ENCODE peak calls at places on chromosomes 1 and 21, in nine cellular contexts. One of them, this sample, is unnamed.

GRCh38 chr1:55720243-55720642 is 505.1 kb upstream of the USP24 start:
- DNase-seq in AG20443: no peak
- DNase-seq in neuronal stem cell: no peak
- DNase-seq in germinal center: no peak
- DNase-seq in occipital lobe: no peak
- DNase-seq in nucleus accumbens: no peak
- DNase-seq in LoVo: no peak
- DNase-seq in amygdala: no peak
- DNase-seq in naive thymus-derived CD8-positive, alpha-beta T cell: no peak
- DNase-seq in this sample: peak; percentile 72

GRCh38 chr21:17002628-17003027 is 510.2 kb upstream of the CXADR start:
- DNase-seq in AG20443: no peak
- DNase-seq in neuronal stem cell: no peak
- DNase-seq in germinal center: no peak
- DNase-seq in occipital lobe: no peak
- DNase-seq in nucleus accumbens: no peak
- DNase-seq in LoVo: no peak
- DNase-seq in amygdala: no peak
- DNase-seq in naive thymus-derived CD8-positive, alpha-beta T cell: no peak
- DNase-seq in this sample: no peak

GRCh38 chr1:38623529-38623928 is 236.0 kb downstream of the RRAGC start:
- DNase-seq in AG20443: no peak
- DNase-seq in neuronal stem cell: no peak
- DNase-seq in germinal center: no peak
- DNase-seq in occipital lobe: no peak
- DNase-seq in nucleus accumbens: no peak
- DNase-seq in LoVo: no peak
- DNase-seq in amygdala: no peak
- DNase-seq in naive thymus-derived CD8-positive, alpha-beta T cell: no peak
- DNase-seq in this sample: no peak

GRCh38 chr1:3564921-3565831 is 46.1 kb downstream of the MEGF6 start:
- DNase-seq in AG20443: peak; percentile 81
- DNase-seq in neuronal stem cell: peak; percentile 57
- DNase-seq in germinal center: peak; percentile 76
- DNase-seq in occipital lobe: no peak
- DNase-seq in nucleus accumbens: no peak
- DNase-seq in LoVo: no peak
- DNase-seq in amygdala: no peak
- DNase-seq in naive thymus-derived CD8-positive, alpha-beta T cell: peak; percentile 50
- DNase-seq in this sample: peak; percentile 47

GRCh38 chr1:221672160-221672762 is 69.6 kb downstream of the DUSP10 start:
- DNase-seq in AG20443: peak; percentile 12
- DNase-seq in neuronal stem cell: no peak
- DNase-seq in germinal center: no peak
- DNase-seq in occipital lobe: no peak
- DNase-seq in nucleus accumbens: no peak
- DNase-seq in LoVo: no peak
- DNase-seq in amygdala: no peak
- DNase-seq in naive thymus-derived CD8-positive, alpha-beta T cell: no peak
- DNase-seq in this sample: no peak

GRCh38 chr1:81371864-81372263 is 428.9 kb upstream of the ADGRL2 start:
- DNase-seq in AG20443: no peak
- DNase-seq in neuronal stem cell: no peak
- DNase-seq in germinal center: no peak
- DNase-seq in occipital lobe: no peak
- DNase-seq in nucleus accumbens: no peak
- DNase-seq in LoVo: no peak
- DNase-seq in amygdala: no peak
- DNase-seq in naive thymus-derived CD8-positive, alpha-beta T cell: no peak
- DNase-seq in this sample: no peak

GRCh38 chr1:8047112-8047511 is 21.0 kb upstream of the ERRFI1 start:
- DNase-seq in AG20443: peak; percentile 17
- DNase-seq in neuronal stem cell: no peak
- DNase-seq in germinal center: no peak
- DNase-seq in occipital lobe: no peak
- DNase-seq in nucleus accumbens: no peak
- DNase-seq in LoVo: no peak
- DNase-seq in amygdala: no peak
- DNase-seq in naive thymus-derived CD8-positive, alpha-beta T cell: no peak
- DNase-seq in this sample: no peak

GRCh38 chr21:24869862-24870261 is 737.4 kb downstream of the MRPL39 start:
- DNase-seq in AG20443: no peak
- DNase-seq in neuronal stem cell: no peak
- DNase-seq in germinal center: no peak
- DNase-seq in occipital lobe: no peak
- DNase-seq in nucleus accumbens: no peak
- DNase-seq in LoVo: no peak
- DNase-seq in amygdala: no peak
- DNase-seq in naive thymus-derived CD8-positive, alpha-beta T cell: no peak
- DNase-seq in this sample: no peak

GRCh38 chr1:37602750-37603694 is 7.3 kb upstream of the GNL2 start:
- DNase-seq in AG20443: peak; percentile 63
- DNase-seq in neuronal stem cell: peak; percentile 41
- DNase-seq in germinal center: peak; percentile 56
- DNase-seq in occipital lobe: no peak
- DNase-seq in nucleus accumbens: no peak
- DNase-seq in LoVo: peak; percentile 42
- DNase-seq in amygdala: no peak
- DNase-seq in naive thymus-derived CD8-positive, alpha-beta T cell: peak; percentile 45
- DNase-seq in this sample: no peak

GRCh38 chr21:26884436-26884835 is 39.2 kb upstream of the ADAMTS1 start:
- DNase-seq in AG20443: no peak
- DNase-seq in neuronal stem cell: no peak
- DNase-seq in germinal center: no peak
- DNase-seq in occipital lobe: no peak
- DNase-seq in nucleus accumbens: no peak
- DNase-seq in LoVo: no peak
- DNase-seq in amygdala: no peak
- DNase-seq in naive thymus-derived CD8-positive, alpha-beta T cell: no peak
- DNase-seq in this sample: no peak

GRCh38 chr1:157978547-157979403 is 14.7 kb upstream of the KIRREL1 start:
- DNase-seq in AG20443: no peak
- DNase-seq in neuronal stem cell: no peak
- DNase-seq in germinal center: no peak
- DNase-seq in occipital lobe: no peak
- DNase-seq in nucleus accumbens: no peak
- DNase-seq in LoVo: no peak
- DNase-seq in amygdala: no peak
- DNase-seq in naive thymus-derived CD8-positive, alpha-beta T cell: no peak
- DNase-seq in this sample: peak; percentile 35

GRCh38 chr21:36209626-36210171 is 53.1 kb downstream of the DOP1B start:
- DNase-seq in AG20443: peak; percentile 29
- DNase-seq in neuronal stem cell: peak; percentile 32
- DNase-seq in germinal center: peak; percentile 13
- DNase-seq in occipital lobe: peak; percentile 16
- DNase-seq in nucleus accumbens: no peak
- DNase-seq in LoVo: peak; percentile 52
- DNase-seq in amygdala: no peak
- DNase-seq in naive thymus-derived CD8-positive, alpha-beta T cell: peak; percentile 15
- DNase-seq in this sample: no peak

GRCh38 chr1:211874521-211875347 is 44.2 kb upstream of the LPGAT1 start:
- DNase-seq in AG20443: no peak
- DNase-seq in neuronal stem cell: no peak
- DNase-seq in germinal center: no peak
- DNase-seq in occipital lobe: no peak
- DNase-seq in nucleus accumbens: no peak
- DNase-seq in LoVo: no peak
- DNase-seq in amygdala: no peak
- DNase-seq in naive thymus-derived CD8-positive, alpha-beta T cell: no peak
- DNase-seq in this sample: peak; percentile 40

GRCh38 chr1:228487336-228488106 is at the start of gene RNF187:
- DNase-seq in AG20443: peak; percentile 94
- DNase-seq in neuronal stem cell: no peak
- DNase-seq in germinal center: peak; percentile 90
- DNase-seq in occipital lobe: no peak
- DNase-seq in nucleus accumbens: no peak
- DNase-seq in LoVo: peak; percentile 14
- DNase-seq in amygdala: no peak
- DNase-seq in naive thymus-derived CD8-positive, alpha-beta T cell: no peak
- DNase-seq in this sample: peak; percentile 95

GRCh38 chr1:5753431-5754078 is 238.7 kb downstream of the NPHP4 start:
- DNase-seq in AG20443: no peak
- DNase-seq in neuronal stem cell: no peak
- DNase-seq in germinal center: no peak
- DNase-seq in occipital lobe: no peak
- DNase-seq in nucleus accumbens: no peak
- DNase-seq in LoVo: no peak
- DNase-seq in amygdala: no peak
- DNase-seq in naive thymus-derived CD8-positive, alpha-beta T cell: no peak
- DNase-seq in this sample: no peak

GRCh38 chr1:170253180-170253579 is 107.4 kb downstream of the NTMT2 start:
- DNase-seq in AG20443: peak; percentile 44
- DNase-seq in neuronal stem cell: no peak
- DNase-seq in germinal center: no peak
- DNase-seq in occipital lobe: no peak
- DNase-seq in nucleus accumbens: no peak
- DNase-seq in LoVo: no peak
- DNase-seq in amygdala: no peak
- DNase-seq in naive thymus-derived CD8-positive, alpha-beta T cell: no peak
- DNase-seq in this sample: no peak

GRCh38 chr21:44294391-44295162 is 5.3 kb upstream of the PFKL start:
- DNase-seq in AG20443: peak; percentile 66
- DNase-seq in neuronal stem cell: no peak
- DNase-seq in germinal center: no peak
- DNase-seq in occipital lobe: no peak
- DNase-seq in nucleus accumbens: no peak
- DNase-seq in LoVo: no peak
- DNase-seq in amygdala: no peak
- DNase-seq in naive thymus-derived CD8-positive, alpha-beta T cell: peak; percentile 24
- DNase-seq in this sample: peak; percentile 93

GRCh38 chr1:209585672-209586071 is 2.2 kb downstream of the CAMK1G start:
- DNase-seq in AG20443: peak; percentile 81
- DNase-seq in neuronal stem cell: no peak
- DNase-seq in germinal center: no peak
- DNase-seq in occipital lobe: peak; percentile 76
- DNase-seq in nucleus accumbens: peak; percentile 56
- DNase-seq in LoVo: no peak
- DNase-seq in amygdala: no peak
- DNase-seq in naive thymus-derived CD8-positive, alpha-beta T cell: no peak
- DNase-seq in this sample: peak; percentile 82

GRCh38 chr1:171457412-171457811 is 27.9 kb upstream of the PRRC2C start:
- DNase-seq in AG20443: peak; percentile 18
- DNase-seq in neuronal stem cell: no peak
- DNase-seq in germinal center: no peak
- DNase-seq in occipital lobe: peak; percentile 6
- DNase-seq in nucleus accumbens: no peak
- DNase-seq in LoVo: no peak
- DNase-seq in amygdala: no peak
- DNase-seq in naive thymus-derived CD8-positive, alpha-beta T cell: no peak
- DNase-seq in this sample: no peak

GRCh38 chr1:44646276-44646675 is 28.0 kb downstream of the TMEM53 start:
- DNase-seq in AG20443: no peak
- DNase-seq in neuronal stem cell: no peak
- DNase-seq in germinal center: no peak
- DNase-seq in occipital lobe: no peak
- DNase-seq in nucleus accumbens: no peak
- DNase-seq in LoVo: no peak
- DNase-seq in amygdala: no peak
- DNase-seq in naive thymus-derived CD8-positive, alpha-beta T cell: no peak
- DNase-seq in this sample: no peak

GRCh38 chr1:220803401-220804201 is 16.9 kb downstream of the MTARC1 start:
- DNase-seq in AG20443: peak; percentile 63
- DNase-seq in neuronal stem cell: no peak
- DNase-seq in germinal center: peak; percentile 30
- DNase-seq in occipital lobe: no peak
- DNase-seq in nucleus accumbens: no peak
- DNase-seq in LoVo: peak; percentile 32
- DNase-seq in amygdala: no peak
- DNase-seq in naive thymus-derived CD8-positive, alpha-beta T cell: peak; percentile 5
- DNase-seq in this sample: no peak

GRCh38 chr1:47663286-47663685 is 225.4 kb downstream of the FOXD2 start:
- DNase-seq in AG20443: no peak
- DNase-seq in neuronal stem cell: no peak
- DNase-seq in germinal center: peak; percentile 10
- DNase-seq in occipital lobe: no peak
- DNase-seq in nucleus accumbens: no peak
- DNase-seq in LoVo: no peak
- DNase-seq in amygdala: no peak
- DNase-seq in naive thymus-derived CD8-positive, alpha-beta T cell: no peak
- DNase-seq in this sample: no peak

GRCh38 chr21:38273745-38274544 is 17.2 kb downstream of the KCNJ15 start:
- DNase-seq in AG20443: no peak
- DNase-seq in neuronal stem cell: no peak
- DNase-seq in germinal center: no peak
- DNase-seq in occipital lobe: no peak
- DNase-seq in nucleus accumbens: no peak
- DNase-seq in LoVo: no peak
- DNase-seq in amygdala: no peak
- DNase-seq in naive thymus-derived CD8-positive, alpha-beta T cell: no peak
- DNase-seq in this sample: no peak

GRCh38 chr1:224542783-224543440 is 73.2 kb upstream of the CNIH3 start:
- DNase-seq in AG20443: peak; percentile 84
- DNase-seq in neuronal stem cell: no peak
- DNase-seq in germinal center: no peak
- DNase-seq in occipital lobe: no peak
- DNase-seq in nucleus accumbens: no peak
- DNase-seq in LoVo: peak; percentile 61
- DNase-seq in amygdala: no peak
- DNase-seq in naive thymus-derived CD8-positive, alpha-beta T cell: no peak
- DNase-seq in this sample: no peak

GRCh38 chr1:173100476-173101107 is 49.9 kb upstream of the TNFSF18 start:
- DNase-seq in AG20443: no peak
- DNase-seq in neuronal stem cell: no peak
- DNase-seq in germinal center: no peak
- DNase-seq in occipital lobe: no peak
- DNase-seq in nucleus accumbens: no peak
- DNase-seq in LoVo: no peak
- DNase-seq in amygdala: no peak
- DNase-seq in naive thymus-derived CD8-positive, alpha-beta T cell: no peak
- DNase-seq in this sample: no peak

GRCh38 chr21:37496972-37497371 is 130.4 kb downstream of the DYRK1A start:
- DNase-seq in AG20443: no peak
- DNase-seq in neuronal stem cell: no peak
- DNase-seq in germinal center: no peak
- DNase-seq in occipital lobe: no peak
- DNase-seq in nucleus accumbens: no peak
- DNase-seq in LoVo: no peak
- DNase-seq in amygdala: no peak
- DNase-seq in naive thymus-derived CD8-positive, alpha-beta T cell: no peak
- DNase-seq in this sample: no peak

GRCh38 chr1:117573386-117574040 is 32.3 kb upstream of the TENT5C start:
- DNase-seq in AG20443: no peak
- DNase-seq in neuronal stem cell: no peak
- DNase-seq in germinal center: no peak
- DNase-seq in occipital lobe: no peak
- DNase-seq in nucleus accumbens: no peak
- DNase-seq in LoVo: no peak
- DNase-seq in amygdala: no peak
- DNase-seq in naive thymus-derived CD8-positive, alpha-beta T cell: no peak
- DNase-seq in this sample: no peak

GRCh38 chr1:16012590-16013219 is 5.1 kb downstream of the HSPB7 start:
- DNase-seq in AG20443: peak; percentile 72
- DNase-seq in neuronal stem cell: no peak
- DNase-seq in germinal center: no peak
- DNase-seq in occipital lobe: peak; percentile 14
- DNase-seq in nucleus accumbens: no peak
- DNase-seq in LoVo: no peak
- DNase-seq in amygdala: no peak
- DNase-seq in naive thymus-derived CD8-positive, alpha-beta T cell: no peak
- DNase-seq in this sample: peak; percentile 90

GRCh38 chr1:167090289-167090942 is at the start of gene GPA33:
- DNase-seq in AG20443: no peak
- DNase-seq in neuronal stem cell: no peak
- DNase-seq in germinal center: no peak
- DNase-seq in occipital lobe: no peak
- DNase-seq in nucleus accumbens: no peak
- DNase-seq in LoVo: peak; percentile 75
- DNase-seq in amygdala: no peak
- DNase-seq in naive thymus-derived CD8-positive, alpha-beta T cell: peak; percentile 60
- DNase-seq in this sample: no peak

GRCh38 chr1:90902672-90903071 is 119.2 kb downstream of the ZNF644 start:
- DNase-seq in AG20443: no peak
- DNase-seq in neuronal stem cell: no peak
- DNase-seq in germinal center: no peak
- DNase-seq in occipital lobe: no peak
- DNase-seq in nucleus accumbens: no peak
- DNase-seq in LoVo: no peak
- DNase-seq in amygdala: no peak
- DNase-seq in naive thymus-derived CD8-positive, alpha-beta T cell: no peak
- DNase-seq in this sample: no peak

GRCh38 chr1:100952104-100952745 is 56.3 kb downstream of the SLC30A7 start:
- DNase-seq in AG20443: no peak
- DNase-seq in neuronal stem cell: no peak
- DNase-seq in germinal center: no peak
- DNase-seq in occipital lobe: no peak
- DNase-seq in nucleus accumbens: no peak
- DNase-seq in LoVo: no peak
- DNase-seq in amygdala: no peak
- DNase-seq in naive thymus-derived CD8-positive, alpha-beta T cell: no peak
- DNase-seq in this sample: no peak